ENCODE peak calls at places on chromosomes 12 and 14, in four cellular contexts. M is retinal pigment epithelial cell; K is gastrocnemius medialis; Q is stimulated activated CD8-positive, alpha-beta memory T cell treated with anti-CD3 and anti-CD28 coated beads, Interleukin-4, amount 100 ng/mL, for 24 hours. B is an unnamed sample.

GRCh38 chr12:29503283-29503682 is 5.8 kb upstream of the OVCH1 start:
- DNase-seq in Q (no peak), K (no peak), M (no peak), B (no peak)

GRCh38 chr12:34121360-34121759 is 99.1 kb downstream of the ALG10 start:
- DNase-seq in K (no peak), Q (no peak), M (no peak), B (no peak)

GRCh38 chr12:38886064-38886463 is 19.3 kb downstream of the CPNE8 start:
- DNase-seq in M (no peak), K (no peak), Q (no peak), B (no peak)

GRCh38 chr12:31897791-31898503 is 61.3 kb upstream of the RESF1 start:
- DNase-seq in K (peak), M (peak), Q (no peak), B (no peak)

GRCh38 chr14:59130472-59130871 is 58.0 kb upstream of the DAAM1 start:
- DNase-seq in K (no peak), Q (no peak), M (peak), B (no peak)

GRCh38 chr14:73269729-73270651 is 32.7 kb downstream of the PAPLN start:
- DNase-seq in Q (no peak), K (peak), M (no peak), B (no peak)

GRCh38 chr14:101929946-101930345 is 34.4 kb upstream of the DYNC1H1 start:
- DNase-seq in Q (no peak), K (no peak), M (no peak), B (no peak)

GRCh38 chr14:26621807-26622560 is 24.2 kb upstream of the NOVA1 start:
- DNase-seq in Q (no peak), K (no peak), M (no peak), B (no peak)

GRCh38 chr14:53386359-53386758 is 233.2 kb upstream of the DDHD1 start:
- DNase-seq in Q (no peak), K (no peak), M (no peak), B (no peak)

GRCh38 chr14:96674121-96674520 is 123.1 kb upstream of the VRK1 start:
- DNase-seq in K (no peak), Q (no peak), M (no peak), B (no peak)

B was measured in HFFc6.